ENCODE peak calls at places on chromosome 13, in six cellular contexts. O is HFF-Myc, Z is cardiac fibroblast, I is AG09309, P is epithelial cell of esophagus, W is right lobe of liver. B is an unnamed sample.

GRCh38 chr13:98252931-98253470 is 75.9 kb upstream of the RNF113B start:
- DNase-seq in O (peak; percentile 78), Z (peak; percentile 53), I (peak; percentile 70), P (peak; percentile 61), W (no peak), B (peak; percentile 76)

GRCh38 chr13:80630685-80631121 is 289.8 kb upstream of the SPRY2 start:
- DNase-seq in O (no peak), Z (peak; percentile 98), I (no peak), P (peak; percentile 24), W (no peak), B (no peak)

GRCh38 chr13:66618702-66619101 is 611.4 kb downstream of the PCDH9 start:
- DNase-seq in O (peak; percentile 12), Z (peak; percentile 67), I (no peak), P (peak; percentile 53), W (no peak), B (peak; percentile 4)

GRCh38 chr13:34926513-34926912 is 15.6 kb upstream of the NBEA start:
- DNase-seq in O (no peak), Z (peak; percentile 57), I (no peak), P (peak; percentile 75), W (no peak), B (no peak)

GRCh38 chr13:97310809-97311436 is 88.8 kb downstream of the MBNL2 start:
- DNase-seq in O (no peak), Z (no peak), I (no peak), P (no peak), W (no peak), B (no peak)

GRCh38 chr13:35894636-35895035 is 236.5 kb downstream of the DCLK1 start:
- DNase-seq in O (no peak), Z (no peak), I (no peak), P (no peak), W (no peak), B (no peak)

GRCh38 chr13:70714993-70715392 is 606.7 kb upstream of the KLHL1 start:
- DNase-seq in O (no peak), Z (no peak), I (no peak), P (no peak), W (no peak), B (no peak)

GRCh38 chr13:24328145-24328544 is 18.8 kb downstream of the C1QTNF9 start:
- DNase-seq in O (no peak), Z (no peak), I (no peak), P (peak; percentile 15), W (no peak), B (no peak)

GRCh38 chr13:103255587-103256301 is 189.5 kb upstream of the SLC10A2 start:
- DNase-seq in O (no peak), Z (no peak), I (no peak), P (peak; percentile 15), W (no peak), B (no peak)

GRCh38 chr13:64591981-64592380 is 2638.2 kb downstream of the PCDH9 start:
- DNase-seq in O (no peak), Z (peak; percentile 4), I (no peak), P (peak; percentile 55), W (no peak), B (peak; percentile 1)

GRCh38 chr13:36975172-36975571 is 24.0 kb downstream of the ALG5 start:
- DNase-seq in O (no peak), Z (no peak), I (no peak), P (no peak), W (no peak), B (no peak)

GRCh38 chr13:113836917-113837553 is 26.8 kb downstream of the GAS6 start:
- DNase-seq in O (peak; percentile 79), Z (peak; percentile 77), I (peak; percentile 80), P (peak; percentile 96), W (peak; percentile 47), B (peak; percentile 69)

GRCh38 chr13:101554420-101555125 is 102.1 kb downstream of the ITGBL1 start:
- DNase-seq in O (no peak), Z (no peak), I (no peak), P (peak; percentile 4), W (no peak), B (no peak)

GRCh38 chr13:111954681-111955411 is 112.1 kb upstream of the SOX1 start:
- DNase-seq in O (no peak), Z (no peak), I (no peak), P (no peak), W (no peak), B (no peak)

GRCh38 chr13:102277286-102277685 is 124.6 kb downstream of the FGF14 start:
- DNase-seq in O (no peak), Z (no peak), I (no peak), P (no peak), W (no peak), B (no peak)

GRCh38 chr13:41813426-41813825 is 147.5 kb downstream of the VWA8 start:
- DNase-seq in O (no peak), Z (peak; percentile 16), I (no peak), P (no peak), W (no peak), B (peak; percentile 17)

GRCh38 chr13:34738251-34739170 is 203.6 kb upstream of the NBEA start:
- DNase-seq in O (no peak), Z (peak; percentile 15), I (no peak), P (no peak), W (no peak), B (no peak)

GRCh38 chr13:39186205-39186880 is 148.1 kb downstream of the NHLRC3 start:
- DNase-seq in O (no peak), Z (no peak), I (no peak), P (no peak), W (no peak), B (no peak)

GRCh38 chr13:106232680-106233079 is 302.8 kb downstream of the EFNB2 start:
- DNase-seq in O (no peak), Z (peak; percentile 33), I (no peak), P (no peak), W (no peak), B (no peak)

GRCh38 chr13:38350114-38350617 is 515 bp downstream of the UFM1 start:
- DNase-seq in O (no peak), Z (peak; percentile 66), I (peak; percentile 11), P (peak; percentile 74), W (peak; percentile 77), B (no peak)

GRCh38 chr13:64446372-64446771 is 2783.8 kb downstream of the PCDH9 start:
- DNase-seq in O (no peak), Z (no peak), I (no peak), P (peak; percentile 40), W (no peak), B (no peak)

DNA sequence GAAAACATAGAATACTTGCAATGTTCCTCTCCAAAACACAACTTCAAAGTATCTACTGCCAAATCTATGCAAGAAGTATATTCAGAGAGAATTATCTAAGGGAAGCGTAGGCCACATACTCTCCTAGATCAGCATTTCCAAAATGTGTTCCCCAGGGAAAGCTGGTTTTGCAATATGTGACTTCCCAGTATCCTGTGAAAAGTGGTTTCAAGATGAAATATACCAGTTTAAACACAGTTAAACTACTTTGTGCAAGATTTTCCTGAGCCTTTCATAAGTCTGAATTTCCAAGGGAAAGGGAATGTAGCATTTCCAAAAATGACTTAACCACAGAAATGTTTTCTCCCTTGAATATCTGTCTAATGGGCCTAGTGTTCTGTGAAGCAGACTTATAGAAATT is 7.6 kb downstream of the STARD13 start:
- DNase-seq in O (no peak), Z (peak; percentile 72), I (no peak), P (no peak), W (no peak), B (peak; percentile 50)
- H3K4me3 ChIP-seq in O (no peak overlapping the region), Z (no peak overlapping the region), I (no peak overlapping the region), P (no peak overlapping the region), W (no peak overlapping the region), B (no peak overlapping the region)

GRCh38 chr13:52703482-52703881 is 36.1 kb downstream of the CNMD start:
- DNase-seq in O (no peak), Z (no peak), I (no peak), P (no peak), W (no peak), B (no peak)

GRCh38 chr13:52711277-52711676 is 28.3 kb downstream of the CNMD start:
- DNase-seq in O (peak; percentile 10), Z (no peak), I (no peak), P (no peak), W (no peak), B (no peak)

GRCh38 chr13:52706074-52706473 is 33.5 kb downstream of the CNMD start:
- DNase-seq in O (no peak), Z (no peak), I (no peak), P (no peak), W (no peak), B (no peak)

GRCh38 chr13:52701728-52702480 is 37.7 kb downstream of the CNMD start:
- DNase-seq in O (no peak), Z (no peak), I (no peak), P (no peak), W (no peak), B (no peak)

DNA sequence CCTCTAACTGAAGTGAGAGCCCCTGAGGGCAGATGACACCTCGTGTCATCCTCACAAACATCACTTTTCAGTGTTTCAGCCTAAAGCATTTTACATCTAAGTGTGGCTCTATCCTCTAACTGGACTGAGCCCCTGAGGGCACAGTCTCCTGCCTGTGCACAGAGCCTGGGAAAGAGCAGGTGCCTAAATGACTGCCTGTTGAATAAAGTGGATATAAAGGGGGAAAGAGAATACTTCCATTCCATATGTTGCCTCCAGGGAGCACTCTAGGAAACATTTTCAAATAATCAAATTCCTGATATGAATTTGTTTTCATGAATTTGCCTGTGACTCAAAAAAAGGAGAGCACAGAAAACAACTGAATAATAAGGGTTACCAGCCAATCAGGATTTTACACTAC is 32.2 kb downstream of the CNMD start:
- DNase-seq in O (no peak), Z (no peak), I (no peak), P (no peak), W (no peak), B (no peak)
- TF ChIP-seq CTCF in O (no peak), Z (no peak), I (no peak), P (no peak), W (no peak), B (no peak)

DNA sequence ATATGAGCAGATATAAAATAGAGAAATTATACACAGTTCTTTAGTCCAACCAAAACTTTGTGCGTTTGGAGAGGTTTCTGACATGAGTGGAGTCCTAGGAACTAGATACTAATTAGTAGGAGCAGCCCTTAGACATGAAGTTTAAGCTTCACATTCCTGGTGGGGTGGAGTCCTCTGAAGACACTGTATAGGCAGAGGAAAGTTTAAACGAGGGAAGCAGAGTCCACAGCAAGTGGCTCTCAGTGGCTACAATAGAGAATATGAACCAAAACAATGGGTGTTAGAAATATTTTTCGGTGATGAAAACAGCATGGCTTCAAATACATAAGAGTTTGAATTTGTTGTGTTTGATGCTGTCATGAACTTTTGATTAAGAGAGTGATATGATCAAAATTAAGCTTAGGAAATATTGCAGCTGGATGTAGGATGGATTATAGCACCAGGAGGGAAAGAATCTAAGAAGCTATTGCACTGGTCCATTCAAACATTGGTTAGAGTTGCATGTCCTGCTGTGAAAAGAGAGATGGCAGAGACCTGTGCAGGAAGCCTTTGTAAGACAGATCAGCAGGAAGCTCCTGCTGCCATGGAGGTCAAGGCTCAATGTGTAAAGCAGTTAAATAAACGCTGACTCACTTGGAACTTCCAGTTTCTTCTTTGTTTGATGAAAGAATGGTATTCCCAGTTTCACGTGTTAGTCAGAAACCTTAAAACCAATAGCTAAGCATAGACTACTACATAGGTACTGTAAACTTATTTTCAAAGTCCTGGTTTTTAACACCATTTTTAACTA is 175.2 kb downstream of the TDRD3 start:
- DNase-seq in O (peak; percentile 25), Z (peak; percentile 35), I (peak; percentile 25), P (peak; percentile 88), W (no peak), B (peak; percentile 5)
- H3K4me3 ChIP-seq in O (no peak overlapping the region), Z (no peak overlapping the region), I (no peak overlapping the region), P (no peak overlapping the region), W (no peak overlapping the region), B (no peak overlapping the region)

DNA sequence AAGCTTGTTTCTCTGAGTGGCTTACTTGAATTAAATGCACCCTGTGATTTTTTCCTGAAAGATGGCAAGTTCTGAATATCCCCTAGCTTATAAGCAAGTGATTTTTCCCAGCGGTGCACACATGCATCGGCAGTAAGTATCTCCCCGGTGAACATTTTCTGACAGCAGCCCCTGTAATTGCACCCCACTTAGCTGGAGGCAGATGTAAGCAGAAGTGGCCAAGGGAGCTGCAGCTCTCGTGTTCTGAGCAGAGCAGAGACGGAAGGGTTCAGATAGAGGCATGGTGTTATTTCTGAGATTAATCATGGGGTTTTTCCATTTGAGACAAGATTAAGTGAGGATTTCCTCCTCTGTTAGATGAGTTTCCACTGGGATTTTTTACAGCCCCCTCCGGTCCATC is 340.5 kb downstream of the SLC7A1 start:
- DNase-seq in O (no peak), Z (no peak), I (no peak), P (no peak), W (no peak), B (no peak)
- TF ChIP-seq CTCF in O (no peak), Z (no peak), I (no peak), P (no peak), W (no peak), B (no peak)

B was measured in AG04449.